ENCODE peak calls at places on chromosomes 12 and 14, in ten cellular contexts. One of them, this sample, is unnamed. For H3K4me1, the result is how much of the 10 kb centered on the place peaks cover.

GRCh38 chr14:73591690-73592448 is at the start of gene ACOT4:
- DNase-seq in A673: peak
- DNase-seq in OCI-LY7: no peak
- DNase-seq in Peyer's patch: peak
- DNase-seq in transverse colon: peak
- DNase-seq in heart left ventricle: peak
- DNase-seq in tibial artery: no peak
- DNase-seq in cardiac muscle cell: peak
- DNase-seq in IMR-90: peak
- DNase-seq in sigmoid colon: peak
- DNase-seq in this sample: no peak

GRCh38 chr12:90908465-90908864 is 46.5 kb downstream of the CCER1 start:
- DNase-seq in OCI-LY7: no peak
- DNase-seq in Peyer's patch: no peak
- DNase-seq in A673: no peak
- DNase-seq in heart left ventricle: no peak
- DNase-seq in tibial artery: no peak
- DNase-seq in transverse colon: no peak
- DNase-seq in sigmoid colon: no peak
- DNase-seq in IMR-90: peak
- DNase-seq in cardiac muscle cell: peak
- DNase-seq in this sample: peak

GRCh38 chr14:102295301-102295700 is 9.7 kb downstream of the MOK start:
- DNase-seq in A673: peak
- DNase-seq in cardiac muscle cell: peak
- DNase-seq in sigmoid colon: no peak
- DNase-seq in transverse colon: no peak
- DNase-seq in heart left ventricle: no peak
- DNase-seq in OCI-LY7: no peak
- DNase-seq in Peyer's patch: no peak
- DNase-seq in IMR-90: peak
- DNase-seq in tibial artery: no peak
- DNase-seq in this sample: no peak

GRCh38 chr12:6037459-6037858 is 87.0 kb downstream of the VWF start:
- DNase-seq in A673: no peak
- DNase-seq in Peyer's patch: no peak
- DNase-seq in sigmoid colon: peak
- DNase-seq in heart left ventricle: no peak
- DNase-seq in IMR-90: no peak
- DNase-seq in OCI-LY7: no peak
- DNase-seq in transverse colon: no peak
- DNase-seq in cardiac muscle cell: no peak
- DNase-seq in tibial artery: no peak
- DNase-seq in this sample: no peak

GRCh38 chr12:13680916-13681315 is 300.5 kb downstream of the GRIN2B start:
- DNase-seq in OCI-LY7: no peak
- DNase-seq in transverse colon: no peak
- DNase-seq in sigmoid colon: no peak
- DNase-seq in A673: no peak
- DNase-seq in cardiac muscle cell: no peak
- DNase-seq in IMR-90: no peak
- DNase-seq in Peyer's patch: no peak
- DNase-seq in tibial artery: no peak
- DNase-seq in heart left ventricle: no peak
- DNase-seq in this sample: no peak

GRCh38 chr14:75428230-75429104 is 645 bp downstream of the JDP2 start:
- DNase-seq in cardiac muscle cell: peak
- DNase-seq in Peyer's patch: peak
- DNase-seq in A673: no peak
- DNase-seq in OCI-LY7: peak
- DNase-seq in IMR-90: no peak
- DNase-seq in sigmoid colon: peak
- DNase-seq in heart left ventricle: peak
- DNase-seq in transverse colon: peak
- DNase-seq in tibial artery: peak
- DNase-seq in this sample: no peak

GRCh38 chr12:3097186-3097804 is 20.1 kb downstream of the TSPAN9 start:
- DNase-seq in A673: no peak
- DNase-seq in heart left ventricle: peak
- DNase-seq in tibial artery: peak
- DNase-seq in sigmoid colon: no peak
- DNase-seq in Peyer's patch: no peak
- DNase-seq in transverse colon: peak
- DNase-seq in IMR-90: peak
- DNase-seq in cardiac muscle cell: peak
- DNase-seq in OCI-LY7: no peak
- DNase-seq in this sample: peak

GRCh38 chr12:100926669-100927248 is 132.2 kb downstream of the ANO4 start:
- DNase-seq in heart left ventricle: no peak
- DNase-seq in cardiac muscle cell: peak
- DNase-seq in sigmoid colon: no peak
- DNase-seq in A673: peak
- DNase-seq in OCI-LY7: no peak
- DNase-seq in tibial artery: no peak
- DNase-seq in IMR-90: peak
- DNase-seq in Peyer's patch: no peak
- DNase-seq in transverse colon: peak
- DNase-seq in this sample: peak

GRCh38 chr14:98953544-98954346 is 318.3 kb downstream of the BCL11B start:
- DNase-seq in sigmoid colon: peak
- DNase-seq in heart left ventricle: no peak
- DNase-seq in Peyer's patch: no peak
- DNase-seq in OCI-LY7: no peak
- DNase-seq in IMR-90: no peak
- DNase-seq in A673: no peak
- DNase-seq in tibial artery: peak
- DNase-seq in cardiac muscle cell: peak
- DNase-seq in transverse colon: peak
- DNase-seq in this sample: peak

GRCh38 chr12:1117970-1118563 is 127.0 kb downstream of the ERC1 start:
- DNase-seq in IMR-90: peak
- DNase-seq in cardiac muscle cell: peak
- DNase-seq in OCI-LY7: peak
- DNase-seq in Peyer's patch: peak
- DNase-seq in A673: peak
- DNase-seq in transverse colon: peak
- DNase-seq in tibial artery: peak
- DNase-seq in heart left ventricle: peak
- DNase-seq in sigmoid colon: peak
- DNase-seq in this sample: no peak

GRCh38 chr14:71702799-71703198 is 229.4 kb upstream of the RGS6 start:
- DNase-seq in heart left ventricle: no peak
- DNase-seq in sigmoid colon: no peak
- DNase-seq in transverse colon: no peak
- DNase-seq in cardiac muscle cell: no peak
- DNase-seq in OCI-LY7: no peak
- DNase-seq in Peyer's patch: no peak
- DNase-seq in tibial artery: no peak
- DNase-seq in A673: peak
- DNase-seq in IMR-90: no peak
- DNase-seq in this sample: no peak

GRCh38 chr12:92553389-92553788 is 149.4 kb upstream of the PLEKHG7 start:
- DNase-seq in tibial artery: peak
- DNase-seq in sigmoid colon: peak
- DNase-seq in OCI-LY7: no peak
- DNase-seq in heart left ventricle: peak
- DNase-seq in cardiac muscle cell: peak
- DNase-seq in A673: no peak
- DNase-seq in Peyer's patch: no peak
- DNase-seq in IMR-90: no peak
- DNase-seq in transverse colon: no peak
- DNase-seq in this sample: peak

GRCh38 chr14:69428289-69428998 is 30.0 kb downstream of the SLC39A9 start:
- DNase-seq in transverse colon: no peak
- DNase-seq in tibial artery: no peak
- DNase-seq in Peyer's patch: no peak
- DNase-seq in sigmoid colon: no peak
- DNase-seq in OCI-LY7: no peak
- DNase-seq in heart left ventricle: no peak
- DNase-seq in cardiac muscle cell: no peak
- DNase-seq in A673: no peak
- DNase-seq in IMR-90: no peak
- DNase-seq in this sample: no peak

GRCh38 chr12:116484807-116485206 is 74.4 kb upstream of the MAP1LC3B2 start:
- DNase-seq in sigmoid colon: no peak
- DNase-seq in A673: no peak
- DNase-seq in Peyer's patch: no peak
- DNase-seq in tibial artery: no peak
- DNase-seq in cardiac muscle cell: peak
- DNase-seq in OCI-LY7: no peak
- DNase-seq in heart left ventricle: no peak
- DNase-seq in IMR-90: no peak
- DNase-seq in transverse colon: no peak
- DNase-seq in this sample: no peak

GRCh38 chr12:125470838-125471775 is 405.9 kb downstream of the AACS start:
- DNase-seq in Peyer's patch: no peak
- DNase-seq in tibial artery: no peak
- DNase-seq in OCI-LY7: no peak
- DNase-seq in IMR-90: no peak
- DNase-seq in transverse colon: peak
- DNase-seq in heart left ventricle: no peak
- DNase-seq in sigmoid colon: no peak
- DNase-seq in A673: no peak
- DNase-seq in cardiac muscle cell: no peak
- DNase-seq in this sample: no peak

GRCh38 chr14:100031506-100032281 is 33.5 kb upstream of the EVL start:
- DNase-seq in OCI-LY7: no peak
- DNase-seq in transverse colon: peak
- DNase-seq in cardiac muscle cell: peak
- DNase-seq in sigmoid colon: peak
- DNase-seq in IMR-90: peak
- DNase-seq in A673: peak
- DNase-seq in Peyer's patch: no peak
- DNase-seq in heart left ventricle: no peak
- DNase-seq in tibial artery: peak
- DNase-seq in this sample: peak

GRCh38 chr14:37597538-37598084 is 2.2 kb downstream of the TTC6 start:
- DNase-seq in A673: no peak
- DNase-seq in tibial artery: no peak
- DNase-seq in heart left ventricle: peak
- DNase-seq in transverse colon: peak
- DNase-seq in sigmoid colon: peak
- DNase-seq in OCI-LY7: no peak
- DNase-seq in IMR-90: no peak
- DNase-seq in cardiac muscle cell: peak
- DNase-seq in Peyer's patch: no peak
- DNase-seq in this sample: no peak

GRCh38 chr12:68237523-68238070 is 12.0 kb upstream of the IL26 start:
- DNase-seq in transverse colon: no peak
- DNase-seq in A673: no peak
- DNase-seq in heart left ventricle: no peak
- DNase-seq in sigmoid colon: no peak
- DNase-seq in cardiac muscle cell: no peak
- DNase-seq in Peyer's patch: no peak
- DNase-seq in tibial artery: no peak
- DNase-seq in IMR-90: peak
- DNase-seq in OCI-LY7: no peak
- DNase-seq in this sample: no peak

GRCh38 chr14:20801726-20802125 is 918 bp downstream of the RNASE1 start:
- DNase-seq in OCI-LY7: no peak
- DNase-seq in tibial artery: no peak
- DNase-seq in heart left ventricle: peak
- DNase-seq in transverse colon: peak
- DNase-seq in cardiac muscle cell: peak
- DNase-seq in Peyer's patch: no peak
- DNase-seq in IMR-90: no peak
- DNase-seq in A673: no peak
- DNase-seq in sigmoid colon: no peak
- DNase-seq in this sample: no peak

DNA sequence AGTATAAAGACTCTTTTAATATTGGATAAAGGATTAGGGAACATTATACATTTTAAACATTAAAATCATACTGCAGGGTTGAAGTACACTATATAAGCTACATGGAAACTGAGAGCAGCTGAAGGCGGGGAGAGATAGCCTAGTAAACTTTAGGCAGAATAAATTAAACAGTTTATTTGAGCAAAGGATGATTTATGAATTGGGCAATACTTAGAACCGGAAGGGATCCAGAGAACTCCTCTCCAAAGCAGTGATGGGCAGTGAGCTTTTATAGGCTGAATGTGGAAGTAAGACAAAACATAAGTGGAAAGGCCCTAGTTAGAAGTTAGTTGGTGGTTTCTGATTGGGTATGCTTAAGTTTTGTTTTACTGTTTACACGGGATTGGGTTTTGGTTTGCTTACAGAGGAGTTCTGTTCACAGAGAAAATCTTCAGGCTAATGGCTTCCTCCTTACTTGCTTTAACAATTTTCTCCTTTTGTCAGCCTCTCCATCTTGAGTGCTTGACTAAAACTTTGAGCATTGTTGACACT is 18.9 kb downstream of the LEMD3 start:
- DNase-seq in A673: no peak
- DNase-seq in OCI-LY7: peak
- DNase-seq in heart left ventricle: no peak
- DNase-seq in sigmoid colon: no peak
- DNase-seq in cardiac muscle cell: no peak
- DNase-seq in Peyer's patch: no peak
- DNase-seq in tibial artery: no peak
- DNase-seq in transverse colon: no peak
- DNase-seq in IMR-90: peak
- DNase-seq in this sample: no peak
- H3K4me1 ChIP-seq in A673: under half
- H3K4me1 ChIP-seq in OCI-LY7: under half
- H3K4me1 ChIP-seq in heart left ventricle: under half
- H3K4me1 ChIP-seq in sigmoid colon: under half
- H3K4me1 ChIP-seq in cardiac muscle cell: under half
- H3K4me1 ChIP-seq in Peyer's patch: under half
- H3K4me1 ChIP-seq in tibial artery: half or more
- H3K4me1 ChIP-seq in transverse colon: under half
- H3K4me1 ChIP-seq in IMR-90: under half
- H3K4me1 ChIP-seq in this sample: under half

GRCh38 chr12:42237052-42237852 is 796 bp downstream of the YAF2 start:
- DNase-seq in transverse colon: peak
- DNase-seq in sigmoid colon: peak
- DNase-seq in heart left ventricle: peak
- DNase-seq in OCI-LY7: peak
- DNase-seq in A673: peak
- DNase-seq in IMR-90: peak
- DNase-seq in cardiac muscle cell: peak
- DNase-seq in tibial artery: peak
- DNase-seq in Peyer's patch: peak
- DNase-seq in this sample: peak
- TF ChIP-seq CTCF in transverse colon: peak
- TF ChIP-seq CTCF in sigmoid colon: no peak
- TF ChIP-seq CTCF in heart left ventricle: no peak
- TF ChIP-seq CTCF in OCI-LY7: peak
- TF ChIP-seq CTCF in A673: peak
- TF ChIP-seq CTCF in IMR-90: peak
- TF ChIP-seq CTCF in cardiac muscle cell: peak
- TF ChIP-seq CTCF in tibial artery: peak
- TF ChIP-seq CTCF in Peyer's patch: no peak
- TF ChIP-seq CTCF in this sample: peak

GRCh38 chr12:124396544-124397398 is 101.9 kb downstream of the RFLNA start:
- DNase-seq in heart left ventricle: peak
- DNase-seq in A673: no peak
- DNase-seq in Peyer's patch: no peak
- DNase-seq in OCI-LY7: no peak
- DNase-seq in IMR-90: no peak
- DNase-seq in transverse colon: peak
- DNase-seq in sigmoid colon: peak
- DNase-seq in tibial artery: peak
- DNase-seq in cardiac muscle cell: no peak
- DNase-seq in this sample: no peak
- H3K4me1 ChIP-seq in heart left ventricle: half or more
- H3K4me1 ChIP-seq in A673: under half
- H3K4me1 ChIP-seq in Peyer's patch: under half
- H3K4me1 ChIP-seq in OCI-LY7: under half
- H3K4me1 ChIP-seq in IMR-90: under half
- H3K4me1 ChIP-seq in transverse colon: half or more
- H3K4me1 ChIP-seq in sigmoid colon: under half
- H3K4me1 ChIP-seq in tibial artery: half or more
- H3K4me1 ChIP-seq in cardiac muscle cell: under half
- H3K4me1 ChIP-seq in this sample: under half

GRCh38 chr14:94816113-94816512 is 46.2 kb upstream of the GSC start:
- DNase-seq in OCI-LY7: no peak
- DNase-seq in heart left ventricle: no peak
- DNase-seq in IMR-90: no peak
- DNase-seq in tibial artery: no peak
- DNase-seq in sigmoid colon: no peak
- DNase-seq in A673: peak
- DNase-seq in transverse colon: no peak
- DNase-seq in cardiac muscle cell: no peak
- DNase-seq in Peyer's patch: no peak
- DNase-seq in this sample: no peak
- TF ChIP-seq CTCF in OCI-LY7: no peak
- TF ChIP-seq CTCF in heart left ventricle: no peak
- TF ChIP-seq CTCF in IMR-90: no peak
- TF ChIP-seq CTCF in tibial artery: no peak
- TF ChIP-seq CTCF in sigmoid colon: no peak
- TF ChIP-seq CTCF in A673: peak
- TF ChIP-seq CTCF in transverse colon: peak
- TF ChIP-seq CTCF in cardiac muscle cell: no peak
- TF ChIP-seq CTCF in Peyer's patch: no peak
- TF ChIP-seq CTCF in this sample: no peak